ENCODE peak calls at places on chromosomes 3 and 15, in nine cellular contexts. One of them, this sample, is unnamed.

GRCh38 chr3:99084156-99084555 is 182.7 kb upstream of the DCBLD2 start:
- DNase-seq in heart right ventricle: no peak
- DNase-seq in K562: no peak
- DNase-seq in brain microvascular endothelial cell: no peak
- DNase-seq in SJSA1: no peak
- DNase-seq in cardiac muscle cell: no peak
- DNase-seq in fibroblast of lung: no peak
- DNase-seq in tibial artery: no peak
- DNase-seq in right lobe of liver: no peak
- DNase-seq in this sample: no peak

GRCh38 chr3:179898024-179898423 is 138.7 kb downstream of the PEX5L start:
- DNase-seq in heart right ventricle: no peak
- DNase-seq in K562: peak; percentile 73
- DNase-seq in brain microvascular endothelial cell: peak; percentile 73
- DNase-seq in SJSA1: no peak
- DNase-seq in cardiac muscle cell: peak; percentile 53
- DNase-seq in fibroblast of lung: peak; percentile 29
- DNase-seq in tibial artery: no peak
- DNase-seq in right lobe of liver: no peak
- DNase-seq in this sample: no peak

GRCh38 chr3:7684193-7684592 is 817.4 kb upstream of the LMCD1 start:
- DNase-seq in heart right ventricle: no peak
- DNase-seq in K562: no peak
- DNase-seq in brain microvascular endothelial cell: no peak
- DNase-seq in SJSA1: no peak
- DNase-seq in cardiac muscle cell: no peak
- DNase-seq in fibroblast of lung: no peak
- DNase-seq in tibial artery: no peak
- DNase-seq in right lobe of liver: no peak
- DNase-seq in this sample: no peak

GRCh38 chr3:48157950-48158376 is 30.3 kb downstream of the CDC25A start:
- DNase-seq in heart right ventricle: peak; percentile 64
- DNase-seq in K562: peak; percentile 80
- DNase-seq in brain microvascular endothelial cell: peak; percentile 48
- DNase-seq in SJSA1: peak; percentile 54
- DNase-seq in cardiac muscle cell: peak; percentile 86
- DNase-seq in fibroblast of lung: peak; percentile 77
- DNase-seq in tibial artery: peak; percentile 72
- DNase-seq in right lobe of liver: no peak
- DNase-seq in this sample: peak; percentile 60

GRCh38 chr3:146969356-146969755 is 364.2 kb upstream of the PLSCR5 start:
- DNase-seq in heart right ventricle: no peak
- DNase-seq in K562: no peak
- DNase-seq in brain microvascular endothelial cell: no peak
- DNase-seq in SJSA1: no peak
- DNase-seq in cardiac muscle cell: peak; percentile 33
- DNase-seq in fibroblast of lung: no peak
- DNase-seq in tibial artery: no peak
- DNase-seq in right lobe of liver: no peak
- DNase-seq in this sample: no peak

GRCh38 chr3:50567011-50567385 is 549 bp downstream of the C3orf18 start:
- DNase-seq in heart right ventricle: no peak
- DNase-seq in K562: no peak
- DNase-seq in brain microvascular endothelial cell: no peak
- DNase-seq in SJSA1: no peak
- DNase-seq in cardiac muscle cell: no peak
- DNase-seq in fibroblast of lung: no peak
- DNase-seq in tibial artery: no peak
- DNase-seq in right lobe of liver: no peak
- DNase-seq in this sample: no peak

GRCh38 chr3:24482306-24482705 is 12.3 kb downstream of the THRB start:
- DNase-seq in heart right ventricle: no peak
- DNase-seq in K562: no peak
- DNase-seq in brain microvascular endothelial cell: no peak
- DNase-seq in SJSA1: no peak
- DNase-seq in cardiac muscle cell: no peak
- DNase-seq in fibroblast of lung: no peak
- DNase-seq in tibial artery: no peak
- DNase-seq in right lobe of liver: no peak
- DNase-seq in this sample: no peak

GRCh38 chr15:77047013-77047412 is 23.9 kb downstream of the TSPAN3 start:
- DNase-seq in heart right ventricle: no peak
- DNase-seq in K562: no peak
- DNase-seq in brain microvascular endothelial cell: no peak
- DNase-seq in SJSA1: no peak
- DNase-seq in cardiac muscle cell: no peak
- DNase-seq in fibroblast of lung: no peak
- DNase-seq in tibial artery: no peak
- DNase-seq in right lobe of liver: no peak
- DNase-seq in this sample: no peak

GRCh38 chr3:168066882-168067281 is 28.8 kb downstream of the GOLIM4 start:
- DNase-seq in heart right ventricle: no peak
- DNase-seq in K562: no peak
- DNase-seq in brain microvascular endothelial cell: no peak
- DNase-seq in SJSA1: no peak
- DNase-seq in cardiac muscle cell: no peak
- DNase-seq in fibroblast of lung: no peak
- DNase-seq in tibial artery: no peak
- DNase-seq in right lobe of liver: no peak
- DNase-seq in this sample: no peak

GRCh38 chr3:38027466-38028465 is 1.7 kb downstream of the PLCD1 start:
- DNase-seq in heart right ventricle: no peak
- DNase-seq in K562: no peak
- DNase-seq in brain microvascular endothelial cell: no peak
- DNase-seq in SJSA1: no peak
- DNase-seq in cardiac muscle cell: no peak
- DNase-seq in fibroblast of lung: no peak
- DNase-seq in tibial artery: peak; percentile 68
- DNase-seq in right lobe of liver: no peak
- DNase-seq in this sample: no peak

GRCh38 chr15:47603026-47603425 is 114.3 kb upstream of the SEMA6D start:
- DNase-seq in heart right ventricle: no peak
- DNase-seq in K562: no peak
- DNase-seq in brain microvascular endothelial cell: peak; percentile 45
- DNase-seq in SJSA1: no peak
- DNase-seq in cardiac muscle cell: no peak
- DNase-seq in fibroblast of lung: peak; percentile 37
- DNase-seq in tibial artery: no peak
- DNase-seq in right lobe of liver: no peak
- DNase-seq in this sample: no peak

DNA sequence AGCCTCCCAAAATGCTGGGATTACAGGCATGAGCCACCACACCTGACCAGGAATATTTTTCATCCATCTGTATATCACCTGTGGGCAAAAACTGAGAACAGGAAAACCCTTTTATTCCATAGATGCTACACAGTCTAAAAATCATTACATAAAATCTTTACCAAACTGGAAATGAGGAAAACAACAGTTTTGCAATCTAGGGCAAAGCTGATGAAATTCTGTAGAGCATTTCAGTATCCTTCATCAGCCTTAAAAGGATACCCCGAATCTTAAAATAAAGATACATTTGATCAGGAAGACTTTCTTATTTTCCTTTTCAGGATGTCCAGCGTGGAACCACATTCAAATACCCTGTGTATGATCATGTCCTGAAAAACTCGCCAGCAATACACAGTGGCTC is 7.1 kb downstream of the SIAH2 start:
- DNase-seq in heart right ventricle: no peak
- DNase-seq in K562: no peak
- DNase-seq in brain microvascular endothelial cell: no peak
- DNase-seq in SJSA1: no peak
- DNase-seq in cardiac muscle cell: peak; percentile 54
- DNase-seq in fibroblast of lung: peak; percentile 59
- DNase-seq in tibial artery: no peak
- DNase-seq in right lobe of liver: no peak
- DNase-seq in this sample: no peak
- H3K27ac ChIP-seq in heart right ventricle: no peak overlapping the region
- H3K27ac ChIP-seq in K562: no peak overlapping the region
- H3K27ac ChIP-seq in brain microvascular endothelial cell: no peak overlapping the region
- H3K27ac ChIP-seq in SJSA1: no peak overlapping the region
- H3K27ac ChIP-seq in cardiac muscle cell: no peak overlapping the region
- H3K27ac ChIP-seq in fibroblast of lung: no peak overlapping the region
- H3K27ac ChIP-seq in tibial artery: peak overlapping the region; percentile 99
- H3K27ac ChIP-seq in right lobe of liver: peak overlapping the region; percentile 58
- H3K27ac ChIP-seq in this sample: peak overlapping the region; percentile 95

GRCh38 chr15:70114226-70114625 is 16.5 kb upstream of the TLE3 start:
- DNase-seq in heart right ventricle: no peak
- DNase-seq in K562: no peak
- DNase-seq in brain microvascular endothelial cell: peak; percentile 60
- DNase-seq in SJSA1: no peak
- DNase-seq in cardiac muscle cell: no peak
- DNase-seq in fibroblast of lung: no peak
- DNase-seq in tibial artery: no peak
- DNase-seq in right lobe of liver: no peak
- DNase-seq in this sample: no peak

GRCh38 chr15:70120109-70120508 is 22.4 kb upstream of the TLE3 start:
- DNase-seq in heart right ventricle: no peak
- DNase-seq in K562: no peak
- DNase-seq in brain microvascular endothelial cell: no peak
- DNase-seq in SJSA1: no peak
- DNase-seq in cardiac muscle cell: no peak
- DNase-seq in fibroblast of lung: no peak
- DNase-seq in tibial artery: no peak
- DNase-seq in right lobe of liver: peak; percentile 68
- DNase-seq in this sample: no peak

GRCh38 chr15:70118599-70118998 is 20.9 kb upstream of the TLE3 start:
- DNase-seq in heart right ventricle: no peak
- DNase-seq in K562: no peak
- DNase-seq in brain microvascular endothelial cell: no peak
- DNase-seq in SJSA1: no peak
- DNase-seq in cardiac muscle cell: no peak
- DNase-seq in fibroblast of lung: no peak
- DNase-seq in tibial artery: no peak
- DNase-seq in right lobe of liver: no peak
- DNase-seq in this sample: no peak

GRCh38 chr15:70113304-70113700 is 15.6 kb upstream of the TLE3 start:
- DNase-seq in heart right ventricle: peak; percentile 44
- DNase-seq in K562: no peak
- DNase-seq in brain microvascular endothelial cell: no peak
- DNase-seq in SJSA1: no peak
- DNase-seq in cardiac muscle cell: no peak
- DNase-seq in fibroblast of lung: no peak
- DNase-seq in tibial artery: no peak
- DNase-seq in right lobe of liver: peak; percentile 79
- DNase-seq in this sample: peak; percentile 54

GRCh38 chr15:70116317-70116716 is 18.6 kb upstream of the TLE3 start:
- DNase-seq in heart right ventricle: no peak
- DNase-seq in K562: no peak
- DNase-seq in brain microvascular endothelial cell: no peak
- DNase-seq in SJSA1: no peak
- DNase-seq in cardiac muscle cell: no peak
- DNase-seq in fibroblast of lung: no peak
- DNase-seq in tibial artery: no peak
- DNase-seq in right lobe of liver: no peak
- DNase-seq in this sample: no peak
- H3K36me3 ChIP-seq in heart right ventricle: no peaks in the 10 kb centered on the region
- H3K36me3 ChIP-seq in K562: no peaks in the 10 kb centered on the region
- H3K36me3 ChIP-seq in brain microvascular endothelial cell: no peaks in the 10 kb centered on the region
- H3K36me3 ChIP-seq in SJSA1: no peaks in the 10 kb centered on the region
- H3K36me3 ChIP-seq in cardiac muscle cell: no peaks in the 10 kb centered on the region
- H3K36me3 ChIP-seq in fibroblast of lung: no peaks in the 10 kb centered on the region
- H3K36me3 ChIP-seq in tibial artery: no peaks in the 10 kb centered on the region
- H3K36me3 ChIP-seq in right lobe of liver: no peaks in the 10 kb centered on the region
- H3K36me3 ChIP-seq in this sample: no peaks in the 10 kb centered on the region

DNA sequence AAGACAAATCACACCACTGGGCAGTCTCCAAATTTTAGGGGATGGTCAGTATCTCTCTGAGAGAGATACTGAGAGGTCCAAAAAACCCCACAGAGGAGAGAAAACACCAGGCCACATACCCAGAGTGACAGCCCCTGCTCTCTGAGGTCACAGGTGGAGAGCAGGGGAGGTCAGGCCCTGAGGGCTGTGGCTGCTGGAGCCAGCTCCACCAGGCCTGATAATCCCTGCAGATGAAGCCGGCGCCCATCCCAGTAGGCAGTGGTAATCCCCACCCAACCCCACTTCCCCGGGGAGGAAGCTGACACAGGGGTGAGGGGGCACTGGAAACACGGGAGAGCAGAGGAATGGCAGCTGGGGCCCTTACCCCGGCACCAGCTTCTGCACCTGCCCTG is 31.2 kb upstream of the SRP14 start:
- DNase-seq in heart right ventricle: no peak
- DNase-seq in K562: no peak
- DNase-seq in brain microvascular endothelial cell: no peak
- DNase-seq in SJSA1: no peak
- DNase-seq in cardiac muscle cell: no peak
- DNase-seq in fibroblast of lung: no peak
- DNase-seq in tibial artery: no peak
- DNase-seq in right lobe of liver: no peak
- DNase-seq in this sample: no peak
- H3K27ac ChIP-seq in heart right ventricle: no peak overlapping the region
- H3K27ac ChIP-seq in K562: no peak overlapping the region
- H3K27ac ChIP-seq in brain microvascular endothelial cell: no peak overlapping the region
- H3K27ac ChIP-seq in SJSA1: no peak overlapping the region
- H3K27ac ChIP-seq in cardiac muscle cell: peak overlapping the region; percentile 79
- H3K27ac ChIP-seq in fibroblast of lung: no peak overlapping the region
- H3K27ac ChIP-seq in tibial artery: peak overlapping the region; percentile 72
- H3K27ac ChIP-seq in right lobe of liver: no peak overlapping the region
- H3K27ac ChIP-seq in this sample: peak overlapping the region; percentile 78

DNA sequence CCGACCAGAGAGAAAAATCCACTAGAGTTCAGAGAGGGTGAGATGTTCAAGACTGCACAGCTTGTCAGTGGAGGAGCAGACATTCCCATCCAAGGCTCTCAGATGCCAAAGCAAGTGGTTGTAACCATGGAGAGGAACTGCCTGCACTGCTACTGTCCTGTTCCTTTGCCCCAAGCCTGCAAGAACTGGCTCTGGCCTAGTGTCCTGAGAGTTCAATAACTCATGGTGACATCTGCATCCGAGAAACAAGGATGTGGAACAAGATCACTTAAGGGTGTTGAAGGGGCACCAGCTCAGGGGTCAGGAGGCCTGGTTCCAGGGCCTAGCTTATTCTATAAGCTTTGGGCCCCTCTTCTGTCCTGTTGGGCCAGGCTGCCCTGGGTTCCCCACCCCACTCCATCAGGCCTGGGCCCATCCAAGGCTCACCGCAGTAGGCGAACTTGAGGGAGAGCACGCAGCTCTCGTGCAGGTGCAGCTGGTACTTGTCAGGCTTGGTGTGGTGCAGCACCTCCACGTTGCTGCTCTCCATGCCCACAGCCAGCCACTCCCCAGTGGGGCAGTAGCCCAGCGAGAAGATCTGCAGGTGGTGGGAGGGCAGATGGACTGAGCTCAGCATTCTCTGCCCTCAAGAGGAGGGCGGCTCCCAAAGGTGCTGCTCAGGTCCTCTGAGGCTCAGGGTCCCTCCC is 45.6 kb downstream of the TLE3 start:
- DNase-seq in heart right ventricle: no peak
- DNase-seq in K562: peak; percentile 14
- DNase-seq in brain microvascular endothelial cell: no peak
- DNase-seq in SJSA1: no peak
- DNase-seq in cardiac muscle cell: no peak
- DNase-seq in fibroblast of lung: no peak
- DNase-seq in tibial artery: peak; percentile 29
- DNase-seq in right lobe of liver: no peak
- DNase-seq in this sample: no peak
- H3K36me3 ChIP-seq in heart right ventricle: peaks cover 91% of the 10 kb centered on the region
- H3K36me3 ChIP-seq in K562: peaks cover 84% of the 10 kb centered on the region
- H3K36me3 ChIP-seq in brain microvascular endothelial cell: peaks cover 74% of the 10 kb centered on the region
- H3K36me3 ChIP-seq in SJSA1: peaks cover 75% of the 10 kb centered on the region
- H3K36me3 ChIP-seq in cardiac muscle cell: peaks cover 17% of the 10 kb centered on the region
- H3K36me3 ChIP-seq in fibroblast of lung: peaks cover 39% of the 10 kb centered on the region
- H3K36me3 ChIP-seq in tibial artery: peaks cover 81% of the 10 kb centered on the region
- H3K36me3 ChIP-seq in right lobe of liver: peaks cover 82% of the 10 kb centered on the region
- H3K36me3 ChIP-seq in this sample: peaks cover 75% of the 10 kb centered on the region

GRCh38 chr15:99426431-99427105 is 139.2 kb upstream of the MEF2A start:
- DNase-seq in heart right ventricle: no peak
- DNase-seq in K562: no peak
- DNase-seq in brain microvascular endothelial cell: no peak
- DNase-seq in SJSA1: no peak
- DNase-seq in cardiac muscle cell: no peak
- DNase-seq in fibroblast of lung: no peak
- DNase-seq in tibial artery: peak; percentile 64
- DNase-seq in right lobe of liver: peak; percentile 32
- DNase-seq in this sample: peak; percentile 41
- H3K27ac ChIP-seq in heart right ventricle: peak overlapping the region; percentile 99
- H3K27ac ChIP-seq in K562: no peak overlapping the region
- H3K27ac ChIP-seq in brain microvascular endothelial cell: no peak overlapping the region
- H3K27ac ChIP-seq in SJSA1: no peak overlapping the region
- H3K27ac ChIP-seq in cardiac muscle cell: no peak overlapping the region
- H3K27ac ChIP-seq in fibroblast of lung: no peak overlapping the region
- H3K27ac ChIP-seq in tibial artery: peak overlapping the region; percentile 70
- H3K27ac ChIP-seq in right lobe of liver: no peak overlapping the region
- H3K27ac ChIP-seq in this sample: peak overlapping the region; percentile 76

This sample was measured in psoas muscle.